ENCODE peak calls at places on chromosome 9, in four cellular contexts. C is HepG2, B is H1, I is GM12878. E is an unnamed sample.

GRCh38 chr9:100394032-100394695 is 32.8 kb upstream of the MSANTD3 start:
- DNase-seq in C (no peak), I (no peak), B (no peak), E (no peak)

GRCh38 chr9:107229146-107229545 is 53.9 kb upstream of the RAD23B start:
- DNase-seq in B (no peak), I (no peak), C (no peak), E (no peak)

GRCh38 chr9:99831857-99832557 is 10.3 kb downstream of the NR4A3 start:
- DNase-seq in C (no peak), B (no peak), I (no peak), E (no peak)

GRCh38 chr9:124212381-124213050 is 45.2 kb upstream of the NEK6 start:
- DNase-seq in B (no peak), C (no peak), I (no peak), E (no peak)

GRCh38 chr9:104991144-104991953 is 63.4 kb upstream of the ABCA1 start:
- DNase-seq in I (peak), C (peak), B (peak), E (peak)

GRCh38 chr9:75712690-75713089 is 177.8 kb upstream of the PCSK5 start:
- DNase-seq in C (no peak), B (no peak), I (no peak), E (no peak)

GRCh38 chr9:134629586-134630392 is 11.8 kb upstream of the COL5A1 start:
- DNase-seq in B (no peak), C (no peak), I (no peak), E (no peak)

GRCh38 chr9:77402286-77402685 is 225.0 kb downstream of the VPS13A start:
- DNase-seq in B (no peak), I (no peak), C (no peak), E (no peak)

GRCh38 chr9:111804636-111805035 is 9.9 kb upstream of the SHOC1 start:
- DNase-seq in B (no peak), C (no peak), I (no peak), E (no peak)

GRCh38 chr9:34590376-34591090 is 1.0 kb upstream of the CNTFR start:
- DNase-seq in I (no peak), B (peak), C (no peak), E (no peak)

GRCh38 chr9:113562653-113563381 is 99.3 kb downstream of the RGS3 start:
- DNase-seq in I (no peak), C (no peak), B (no peak), E (no peak)

GRCh38 chr9:32665101-32665500 is 29.6 kb upstream of the TAF1L start:
- DNase-seq in I (no peak), C (no peak), B (no peak), E (no peak)

GRCh38 chr9:133236291-133237071 is 27.4 kb upstream of the OBP2B start:
- DNase-seq in I (no peak), C (no peak), B (no peak), E (no peak)

GRCh38 chr9:20551236-20551635 is 71.1 kb downstream of the MLLT3 start:
- DNase-seq in B (no peak), C (peak), I (no peak), E (no peak)

GRCh38 chr9:89658931-89659330 is 54.1 kb downstream of the GADD45G start:
- DNase-seq in B (no peak), C (no peak), I (no peak), E (no peak)

GRCh38 chr9:113621309-113621791 is 157.8 kb downstream of the RGS3 start:
- DNase-seq in I (no peak), C (no peak), B (peak), E (peak)

GRCh38 chr9:133514475-133515239 is 10.1 kb downstream of the MYMK start:
- DNase-seq in B (no peak), I (no peak), C (no peak), E (no peak)

GRCh38 chr9:108205276-108205675 is 650.5 kb downstream of the ACTL7B start:
- DNase-seq in C (no peak), B (no peak), I (no peak), E (no peak)

GRCh38 chr9:106981396-106982287 is 118.7 kb downstream of the ZNF462 start:
- DNase-seq in C (no peak), I (peak), B (no peak), E (no peak)

GRCh38 chr9:114035845-114036785 is 42.0 kb downstream of the AMBP start:
- DNase-seq in C (no peak), I (no peak), B (peak), E (no peak)

GRCh38 chr9:89770779-89771178 is 166.0 kb downstream of the GADD45G start:
- DNase-seq in I (no peak), C (no peak), B (no peak), E (no peak)

GRCh38 chr9:99112750-99113417 is 8.0 kb downstream of the TGFBR1 start:
- DNase-seq in C (no peak), I (no peak), B (no peak), E (no peak)

GRCh38 chr9:69985971-69986370 is 57.7 kb upstream of the MAMDC2 start:
- DNase-seq in C (no peak), I (no peak), B (no peak), E (no peak)

GRCh38 chr9:22342489-22343217 is 104.0 kb upstream of the DMRTA1 start:
- DNase-seq in B (no peak), I (no peak), C (peak), E (no peak)

GRCh38 chr9:18692240-18692639 is 218.3 kb downstream of the ADAMTSL1 start:
- DNase-seq in C (no peak), I (no peak), B (no peak), E (no peak)

GRCh38 chr9:3497857-3498256 is 27.9 kb downstream of the RFX3 start:
- DNase-seq in C (no peak), B (no peak), I (no peak), E (no peak)
- TF ChIP-seq SUZ12 in C (no peak), B (no peak), I (no peak), E (no peak)

DNA sequence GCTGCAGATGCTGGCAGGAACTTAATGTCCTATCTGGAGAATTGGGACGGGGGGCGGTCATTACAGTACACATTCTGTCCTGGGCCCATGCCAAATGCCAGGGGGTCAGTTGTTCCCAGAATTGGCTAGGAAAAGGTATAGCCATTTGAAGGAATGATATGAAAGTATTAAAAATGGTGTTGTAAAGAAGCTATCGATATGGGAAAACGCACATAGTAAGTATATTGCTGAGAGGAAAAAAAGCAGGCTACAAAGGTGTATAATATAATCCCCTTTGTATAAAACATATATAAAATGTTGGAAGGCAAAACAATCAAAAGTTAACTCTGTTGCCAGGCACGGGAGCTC is 450 bp upstream of the ARHGEF39 start:
- DNase-seq in B (no peak), I (no peak), C (no peak), E (no peak)
- H3K4me3 ChIP-seq in B (peak), I (peak), C (peak), E (peak)

DNA sequence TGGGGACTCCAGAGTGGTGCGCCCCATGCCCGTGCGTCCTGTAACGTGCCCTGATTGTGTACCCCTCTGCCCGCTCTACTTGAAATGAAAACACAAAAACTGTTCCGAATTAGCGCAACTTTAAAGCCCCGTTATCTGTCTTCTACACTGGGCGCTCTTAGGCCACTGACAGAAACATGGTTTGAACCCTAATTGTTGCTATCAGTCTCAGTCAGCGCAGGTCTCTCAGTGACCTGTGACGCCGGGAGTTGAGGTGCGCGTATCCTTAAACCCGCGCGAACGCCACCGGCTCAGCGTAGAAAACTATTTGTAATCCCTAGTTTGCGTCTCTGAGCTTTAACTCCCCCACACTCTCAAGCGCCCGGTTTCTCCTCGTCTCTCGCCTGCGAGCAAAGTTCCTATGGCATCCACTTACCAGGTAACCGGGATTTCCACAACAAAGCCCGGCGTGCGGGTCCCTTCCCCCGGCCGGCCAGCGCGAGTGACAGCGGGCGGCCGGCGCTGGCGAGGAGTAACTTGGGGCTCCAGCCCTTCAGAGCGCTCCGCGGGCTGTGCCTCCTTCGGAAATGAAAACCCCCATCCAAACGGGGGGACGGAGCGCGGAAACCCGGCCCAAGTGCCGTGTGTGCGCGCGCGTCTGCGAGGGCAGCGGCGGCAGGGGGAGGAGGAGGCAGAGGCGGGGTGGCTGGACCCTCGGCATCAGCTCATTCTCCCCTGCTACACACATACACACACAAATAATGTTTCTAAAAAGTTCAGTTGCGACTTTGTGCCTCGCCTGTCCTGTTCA is 667 bp downstream of the GLIS3 start:
- DNase-seq in B (peak), I (no peak), C (no peak), E (peak)
- TF ChIP-seq SUZ12 in B (peak), I (no peak), C (no peak), E (no peak)

GRCh38 chr9:127779136-127779981 is 893 bp upstream of the SH2D3C start:
- DNase-seq in I (peak), C (no peak), B (no peak), E (no peak)

GRCh38 chr9:127781821-127782220 is 3.4 kb upstream of the SH2D3C start:
- DNase-seq in C (no peak), B (no peak), I (no peak), E (no peak)

GRCh38 chr9:127777368-127777960 is 1.0 kb downstream of the SH2D3C start:
- DNase-seq in I (no peak), C (no peak), B (no peak), E (no peak)

GRCh38 chr9:127778280-127779135 is at the start of gene SH2D3C:
- DNase-seq in B (no peak), I (no peak), C (no peak), E (no peak)

DNA sequence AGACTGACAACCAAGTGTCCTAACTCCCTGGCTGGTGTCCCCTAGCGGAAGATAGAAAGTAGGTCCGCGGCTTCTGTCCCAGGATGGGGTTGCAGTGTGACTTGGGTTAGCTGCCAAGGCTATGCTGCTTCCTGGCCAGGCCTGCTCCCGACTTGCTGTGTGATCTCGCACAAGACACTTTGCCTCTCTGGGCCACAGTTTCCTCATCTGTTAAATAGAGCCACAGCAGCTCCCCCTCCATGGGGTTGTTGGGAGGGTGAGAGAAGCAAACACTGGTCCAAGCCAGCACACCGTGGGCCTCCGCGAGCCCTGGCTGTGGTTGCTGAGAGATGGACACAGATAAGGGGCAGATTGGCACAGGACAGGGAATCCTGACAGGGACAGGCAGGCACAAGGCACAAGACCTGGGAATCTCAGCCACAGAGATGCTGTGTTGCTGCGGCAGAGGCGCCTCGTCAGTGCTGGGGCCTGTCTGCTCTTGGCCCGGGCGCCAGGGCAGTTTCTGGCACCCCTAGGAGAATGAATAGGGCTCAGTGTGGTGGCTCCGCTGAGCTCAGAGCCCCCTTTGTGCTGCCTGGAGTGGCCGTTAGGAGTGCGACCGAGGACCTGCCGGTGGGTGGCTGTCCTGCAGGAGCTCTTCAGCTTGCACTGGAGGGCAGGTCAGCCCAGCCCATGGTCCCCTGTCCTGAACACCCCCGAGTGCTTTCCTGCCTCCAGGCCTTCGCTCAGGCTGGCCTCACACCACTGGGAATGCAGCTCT is 1.8 kb upstream of the SH2D3C start:
- DNase-seq in I (no peak), C (peak), B (no peak), E (no peak)
- H3K4me3 ChIP-seq in I (no peak), C (no peak), B (no peak), E (no peak)

GRCh38 chr9:97689401-97689800 is 7.7 kb downstream of the XPA start:
- DNase-seq in I (no peak), B (no peak), C (no peak), E (no peak)
- TF ChIP-seq SUZ12 in I (no peak), B (no peak), C (no peak), E (no peak)

DNA sequence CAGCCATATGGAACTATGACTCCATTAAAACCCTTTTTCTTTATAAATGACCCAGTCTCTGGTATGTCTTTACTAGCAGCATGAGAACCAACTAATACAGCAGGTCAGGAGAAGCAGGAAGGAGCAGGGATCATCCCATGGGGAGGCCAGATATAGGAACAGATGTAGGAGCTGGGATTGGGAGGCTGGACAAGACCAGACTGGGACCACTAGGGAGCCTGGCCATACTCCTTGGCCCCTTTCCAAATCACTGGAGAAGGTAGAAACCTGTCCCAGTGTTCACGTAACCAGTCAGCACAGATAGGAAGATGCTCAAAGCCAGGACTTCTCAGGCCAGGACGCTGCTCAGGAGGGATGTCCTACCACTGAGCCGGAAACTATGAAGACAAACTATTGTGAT is 95.5 kb downstream of the LMX1B start:
- DNase-seq in B (no peak), I (no peak), C (no peak), E (no peak)
- H3K4me3 ChIP-seq in B (no peak), I (no peak), C (no peak), E (no peak)

DNA sequence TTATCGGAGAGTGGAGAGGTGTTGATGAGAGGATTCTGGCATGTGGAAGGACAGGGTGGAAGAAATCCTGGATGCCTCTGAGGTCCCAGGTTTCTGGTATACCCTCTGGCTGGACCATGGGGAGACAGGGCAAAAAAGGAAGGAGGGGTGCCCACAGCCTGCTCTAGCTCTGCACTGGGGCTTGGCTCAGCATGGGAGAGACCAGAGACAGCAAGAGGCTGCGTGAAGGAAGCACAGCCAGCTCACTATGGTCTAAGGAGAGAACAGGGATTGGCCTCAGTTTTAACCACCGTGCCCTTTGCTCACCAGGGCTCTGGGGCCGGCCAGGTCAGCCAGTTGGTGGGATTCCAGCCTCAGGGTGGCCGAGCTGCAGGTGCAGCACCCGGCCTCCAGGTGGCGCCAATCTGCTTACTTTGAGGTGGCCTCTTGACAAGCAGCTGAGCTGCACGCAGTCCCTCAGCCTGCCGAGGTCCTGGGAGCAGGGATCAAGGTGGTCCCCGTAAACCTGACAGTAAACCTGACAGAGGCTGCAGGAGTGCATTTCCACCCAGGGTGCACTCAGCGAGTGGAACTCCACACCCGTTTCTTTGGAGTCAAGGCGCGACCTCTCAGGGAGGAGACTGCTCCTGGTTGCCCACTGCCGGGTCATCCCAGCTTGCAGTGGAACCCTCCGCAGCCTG is 25.0 kb upstream of the SPTLC1 start:
- DNase-seq in B (peak), I (no peak), C (peak), E (peak)
- TF ChIP-seq SUZ12 in B (no peak), I (no peak), C (no peak), E (no peak)

DNA sequence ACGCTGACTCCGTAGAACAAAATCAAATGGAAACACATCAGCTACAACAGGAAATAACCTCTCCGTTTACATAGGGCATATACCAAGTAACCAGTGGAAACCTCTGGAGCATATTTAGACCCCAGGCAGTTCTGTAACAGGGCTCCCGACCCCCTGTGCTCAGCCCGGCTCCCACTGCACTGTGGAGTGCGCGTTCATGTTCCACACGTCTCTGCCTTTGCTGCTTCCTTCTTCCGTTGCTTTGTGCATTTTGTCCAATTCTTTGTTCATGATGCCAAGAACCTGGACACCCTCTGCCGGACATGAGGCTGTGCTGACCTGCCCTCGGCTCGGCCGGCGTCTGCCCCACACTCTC is 5.9 kb upstream of the AGPAT2 start:
- DNase-seq in B (no peak), C (no peak), I (no peak), E (no peak)
- H3K4me3 ChIP-seq in B (no peak), C (peak), I (no peak), E (no peak)

GRCh38 chr9:117034862-117035261 is 347.8 kb downstream of the TRIM32 start:
- DNase-seq in I (no peak), C (no peak), B (peak), E (peak)
- TF ChIP-seq SUZ12 in I (no peak), C (no peak), B (no peak), E (no peak)

GRCh38 chr9:130328349-130328801 is 62.8 kb downstream of the HMCN2 start:
- DNase-seq in B (no peak), C (no peak), I (no peak), E (no peak)
- H3K4me3 ChIP-seq in B (no peak), C (no peak), I (no peak), E (no peak)

E was measured in NT2/D1.